ENCODE peak calls at places on chromosomes 7 and 10, in ten cellular contexts. One of them, this sample, is unnamed.

GRCh38 chr7:96901822-96902412 is 103.4 kb upstream of the DLX6 start:
- DNase-seq in hypothalamus: no peak
- DNase-seq in WERI-Rb-1: no peak
- DNase-seq in memory B cell: no peak
- DNase-seq in fibroblast of lung: no peak
- DNase-seq in glomerular endothelial cell: no peak
- DNase-seq in AG04450: no peak
- DNase-seq in AML-193: no peak
- DNase-seq in NT2/D1: no peak
- DNase-seq in ELR: no peak
- DNase-seq in this sample: no peak

GRCh38 chr7:517848-518629 is 1.6 kb downstream of the PDGFA start:
- DNase-seq in hypothalamus: peak; percentile 39
- DNase-seq in WERI-Rb-1: no peak
- DNase-seq in memory B cell: no peak
- DNase-seq in fibroblast of lung: peak; percentile 70
- DNase-seq in glomerular endothelial cell: no peak
- DNase-seq in AG04450: no peak
- DNase-seq in AML-193: no peak
- DNase-seq in NT2/D1: no peak
- DNase-seq in ELR: peak; percentile 66
- DNase-seq in this sample: peak; percentile 44

GRCh38 chr7:108613147-108613948 is 43.7 kb downstream of the DNAJB9 start:
- DNase-seq in hypothalamus: no peak
- DNase-seq in WERI-Rb-1: no peak
- DNase-seq in memory B cell: peak; percentile 56
- DNase-seq in fibroblast of lung: peak; percentile 64
- DNase-seq in glomerular endothelial cell: peak; percentile 36
- DNase-seq in AG04450: no peak
- DNase-seq in AML-193: peak; percentile 42
- DNase-seq in NT2/D1: peak; percentile 43
- DNase-seq in ELR: peak; percentile 56
- DNase-seq in this sample: no peak

GRCh38 chr10:68837626-68838322 is 10.4 kb downstream of the STOX1 start:
- DNase-seq in hypothalamus: no peak
- DNase-seq in WERI-Rb-1: no peak
- DNase-seq in memory B cell: no peak
- DNase-seq in fibroblast of lung: no peak
- DNase-seq in glomerular endothelial cell: no peak
- DNase-seq in AG04450: no peak
- DNase-seq in AML-193: no peak
- DNase-seq in NT2/D1: no peak
- DNase-seq in ELR: no peak
- DNase-seq in this sample: no peak

GRCh38 chr10:3071405-3072198 is 4.3 kb downstream of the PFKP start:
- DNase-seq in hypothalamus: no peak
- DNase-seq in WERI-Rb-1: no peak
- DNase-seq in memory B cell: no peak
- DNase-seq in fibroblast of lung: peak; percentile 71
- DNase-seq in glomerular endothelial cell: peak; percentile 93
- DNase-seq in AG04450: no peak
- DNase-seq in AML-193: no peak
- DNase-seq in NT2/D1: no peak
- DNase-seq in ELR: peak; percentile 93
- DNase-seq in this sample: no peak

GRCh38 chr7:137169282-137169698 is 174.2 kb downstream of the PTN start:
- DNase-seq in hypothalamus: peak; percentile 6
- DNase-seq in WERI-Rb-1: peak; percentile 49
- DNase-seq in memory B cell: no peak
- DNase-seq in fibroblast of lung: peak; percentile 86
- DNase-seq in glomerular endothelial cell: no peak
- DNase-seq in AG04450: peak; percentile 55
- DNase-seq in AML-193: no peak
- DNase-seq in NT2/D1: peak; percentile 81
- DNase-seq in ELR: peak; percentile 68
- DNase-seq in this sample: peak; percentile 63

GRCh38 chr7:140062118-140062527 is 628 bp downstream of the PARP12 start:
- DNase-seq in hypothalamus: no peak
- DNase-seq in WERI-Rb-1: no peak
- DNase-seq in memory B cell: peak; percentile 52
- DNase-seq in fibroblast of lung: no peak
- DNase-seq in glomerular endothelial cell: no peak
- DNase-seq in AG04450: no peak
- DNase-seq in AML-193: no peak
- DNase-seq in NT2/D1: no peak
- DNase-seq in ELR: peak; percentile 25
- DNase-seq in this sample: no peak

GRCh38 chr7:83819911-83820310 is 171.0 kb upstream of the SEMA3E start:
- DNase-seq in hypothalamus: no peak
- DNase-seq in WERI-Rb-1: peak; percentile 27
- DNase-seq in memory B cell: no peak
- DNase-seq in fibroblast of lung: no peak
- DNase-seq in glomerular endothelial cell: no peak
- DNase-seq in AG04450: no peak
- DNase-seq in AML-193: no peak
- DNase-seq in NT2/D1: peak; percentile 3
- DNase-seq in ELR: peak; percentile 6
- DNase-seq in this sample: no peak

GRCh38 chr7:34837316-34837715 is 179.3 kb downstream of the NPSR1 start:
- DNase-seq in hypothalamus: no peak
- DNase-seq in WERI-Rb-1: no peak
- DNase-seq in memory B cell: no peak
- DNase-seq in fibroblast of lung: no peak
- DNase-seq in glomerular endothelial cell: no peak
- DNase-seq in AG04450: no peak
- DNase-seq in AML-193: no peak
- DNase-seq in NT2/D1: no peak
- DNase-seq in ELR: no peak
- DNase-seq in this sample: no peak

GRCh38 chr10:3119796-3120459 is 52.6 kb downstream of the PFKP start:
- DNase-seq in hypothalamus: no peak
- DNase-seq in WERI-Rb-1: peak; percentile 24
- DNase-seq in memory B cell: no peak
- DNase-seq in fibroblast of lung: peak; percentile 20
- DNase-seq in glomerular endothelial cell: no peak
- DNase-seq in AG04450: no peak
- DNase-seq in AML-193: no peak
- DNase-seq in NT2/D1: no peak
- DNase-seq in ELR: peak; percentile 56
- DNase-seq in this sample: no peak

GRCh38 chr10:118562877-118563276 is 32.6 kb downstream of the PRLHR start:
- DNase-seq in hypothalamus: no peak
- DNase-seq in WERI-Rb-1: no peak
- DNase-seq in memory B cell: no peak
- DNase-seq in fibroblast of lung: no peak
- DNase-seq in glomerular endothelial cell: no peak
- DNase-seq in AG04450: no peak
- DNase-seq in AML-193: peak; percentile 11
- DNase-seq in NT2/D1: no peak
- DNase-seq in ELR: no peak
- DNase-seq in this sample: no peak

GRCh38 chr10:123858039-123858740 is 33.4 kb downstream of the CPXM2 start:
- DNase-seq in hypothalamus: no peak
- DNase-seq in WERI-Rb-1: no peak
- DNase-seq in memory B cell: no peak
- DNase-seq in fibroblast of lung: no peak
- DNase-seq in glomerular endothelial cell: no peak
- DNase-seq in AG04450: no peak
- DNase-seq in AML-193: no peak
- DNase-seq in NT2/D1: no peak
- DNase-seq in ELR: peak; percentile 12
- DNase-seq in this sample: no peak

GRCh38 chr10:108112218-108112617 is 947.7 kb upstream of the SORCS1 start:
- DNase-seq in hypothalamus: no peak
- DNase-seq in WERI-Rb-1: no peak
- DNase-seq in memory B cell: no peak
- DNase-seq in fibroblast of lung: no peak
- DNase-seq in glomerular endothelial cell: no peak
- DNase-seq in AG04450: no peak
- DNase-seq in AML-193: no peak
- DNase-seq in NT2/D1: peak; percentile 6
- DNase-seq in ELR: peak; percentile 41
- DNase-seq in this sample: no peak

GRCh38 chr10:99872367-99873162 is 90.1 kb downstream of the ABCC2 start:
- DNase-seq in hypothalamus: no peak
- DNase-seq in WERI-Rb-1: no peak
- DNase-seq in memory B cell: no peak
- DNase-seq in fibroblast of lung: no peak
- DNase-seq in glomerular endothelial cell: no peak
- DNase-seq in AG04450: no peak
- DNase-seq in AML-193: no peak
- DNase-seq in NT2/D1: no peak
- DNase-seq in ELR: peak; percentile 54
- DNase-seq in this sample: no peak

GRCh38 chr7:16684935-16685334 is 39.0 kb downstream of the BZW2 start:
- DNase-seq in hypothalamus: no peak
- DNase-seq in WERI-Rb-1: no peak
- DNase-seq in memory B cell: no peak
- DNase-seq in fibroblast of lung: no peak
- DNase-seq in glomerular endothelial cell: no peak
- DNase-seq in AG04450: no peak
- DNase-seq in AML-193: no peak
- DNase-seq in NT2/D1: no peak
- DNase-seq in ELR: no peak
- DNase-seq in this sample: no peak

GRCh38 chr10:50473756-50474155 is 150.0 kb downstream of the SGMS1 start:
- DNase-seq in hypothalamus: no peak
- DNase-seq in WERI-Rb-1: no peak
- DNase-seq in memory B cell: no peak
- DNase-seq in fibroblast of lung: no peak
- DNase-seq in glomerular endothelial cell: no peak
- DNase-seq in AG04450: no peak
- DNase-seq in AML-193: no peak
- DNase-seq in NT2/D1: no peak
- DNase-seq in ELR: no peak
- DNase-seq in this sample: no peak

GRCh38 chr10:1594372-1595241 is 142.7 kb downstream of the ADARB2 start:
- DNase-seq in hypothalamus: no peak
- DNase-seq in WERI-Rb-1: no peak
- DNase-seq in memory B cell: no peak
- DNase-seq in fibroblast of lung: no peak
- DNase-seq in glomerular endothelial cell: no peak
- DNase-seq in AG04450: no peak
- DNase-seq in AML-193: no peak
- DNase-seq in NT2/D1: no peak
- DNase-seq in ELR: no peak
- DNase-seq in this sample: no peak

GRCh38 chr7:143408686-143409551 is at the start of gene EPHA1:
- DNase-seq in hypothalamus: no peak
- DNase-seq in WERI-Rb-1: no peak
- DNase-seq in memory B cell: peak; percentile 25
- DNase-seq in fibroblast of lung: no peak
- DNase-seq in glomerular endothelial cell: no peak
- DNase-seq in AG04450: no peak
- DNase-seq in AML-193: no peak
- DNase-seq in NT2/D1: peak; percentile 67
- DNase-seq in ELR: no peak
- DNase-seq in this sample: no peak

GRCh38 chr10:89552213-89552612 is 16.8 kb upstream of the SLC16A12 start:
- DNase-seq in hypothalamus: no peak
- DNase-seq in WERI-Rb-1: no peak
- DNase-seq in memory B cell: no peak
- DNase-seq in fibroblast of lung: no peak
- DNase-seq in glomerular endothelial cell: no peak
- DNase-seq in AG04450: no peak
- DNase-seq in AML-193: no peak
- DNase-seq in NT2/D1: no peak
- DNase-seq in ELR: no peak
- DNase-seq in this sample: no peak

GRCh38 chr7:158611541-158611940 is 23.9 kb upstream of the PTPRN2 start:
- DNase-seq in hypothalamus: no peak
- DNase-seq in WERI-Rb-1: no peak
- DNase-seq in memory B cell: no peak
- DNase-seq in fibroblast of lung: no peak
- DNase-seq in glomerular endothelial cell: no peak
- DNase-seq in AG04450: no peak
- DNase-seq in AML-193: no peak
- DNase-seq in NT2/D1: no peak
- DNase-seq in ELR: no peak
- DNase-seq in this sample: no peak

GRCh38 chr10:5493698-5494097 is 5.7 kb downstream of the CALML5 start:
- DNase-seq in hypothalamus: no peak
- DNase-seq in WERI-Rb-1: no peak
- DNase-seq in memory B cell: no peak
- DNase-seq in fibroblast of lung: no peak
- DNase-seq in glomerular endothelial cell: no peak
- DNase-seq in AG04450: no peak
- DNase-seq in AML-193: no peak
- DNase-seq in NT2/D1: no peak
- DNase-seq in ELR: no peak
- DNase-seq in this sample: no peak

GRCh38 chr7:87876759-87877234 is 504 bp downstream of the DBF4 start:
- DNase-seq in hypothalamus: peak; percentile 59
- DNase-seq in WERI-Rb-1: peak; percentile 46
- DNase-seq in memory B cell: no peak
- DNase-seq in fibroblast of lung: peak; percentile 62
- DNase-seq in glomerular endothelial cell: peak; percentile 18
- DNase-seq in AG04450: peak; percentile 6
- DNase-seq in AML-193: peak; percentile 15
- DNase-seq in NT2/D1: peak; percentile 47
- DNase-seq in ELR: peak; percentile 63
- DNase-seq in this sample: peak; percentile 17

GRCh38 chr7:133950856-133951255 is 176.3 kb upstream of the LRGUK start:
- DNase-seq in hypothalamus: no peak
- DNase-seq in WERI-Rb-1: no peak
- DNase-seq in memory B cell: no peak
- DNase-seq in fibroblast of lung: no peak
- DNase-seq in glomerular endothelial cell: no peak
- DNase-seq in AG04450: no peak
- DNase-seq in AML-193: no peak
- DNase-seq in NT2/D1: no peak
- DNase-seq in ELR: no peak
- DNase-seq in this sample: no peak

GRCh38 chr7:151086802-151087246 is 549 bp downstream of the AGAP3 start:
- DNase-seq in hypothalamus: no peak
- DNase-seq in WERI-Rb-1: no peak
- DNase-seq in memory B cell: no peak
- DNase-seq in fibroblast of lung: peak; percentile 37
- DNase-seq in glomerular endothelial cell: no peak
- DNase-seq in AG04450: no peak
- DNase-seq in AML-193: no peak
- DNase-seq in NT2/D1: no peak
- DNase-seq in ELR: peak; percentile 66
- DNase-seq in this sample: no peak

GRCh38 chr7:6168469-6168868 is 104.0 kb downstream of the CYTH3 start:
- DNase-seq in hypothalamus: no peak
- DNase-seq in WERI-Rb-1: no peak
- DNase-seq in memory B cell: no peak
- DNase-seq in fibroblast of lung: no peak
- DNase-seq in glomerular endothelial cell: no peak
- DNase-seq in AG04450: no peak
- DNase-seq in AML-193: no peak
- DNase-seq in NT2/D1: no peak
- DNase-seq in ELR: no peak
- DNase-seq in this sample: no peak

GRCh38 chr7:27899601-27900000 is 159.6 kb downstream of the TAX1BP1 start:
- DNase-seq in hypothalamus: no peak
- DNase-seq in WERI-Rb-1: no peak
- DNase-seq in memory B cell: no peak
- DNase-seq in fibroblast of lung: no peak
- DNase-seq in glomerular endothelial cell: no peak
- DNase-seq in AG04450: no peak
- DNase-seq in AML-193: no peak
- DNase-seq in NT2/D1: no peak
- DNase-seq in ELR: peak; percentile 11
- DNase-seq in this sample: no peak

GRCh38 chr10:58531084-58531695 is 18.5 kb downstream of the BICC1 start:
- DNase-seq in hypothalamus: no peak
- DNase-seq in WERI-Rb-1: peak; percentile 68
- DNase-seq in memory B cell: peak; percentile 30
- DNase-seq in fibroblast of lung: peak; percentile 76
- DNase-seq in glomerular endothelial cell: peak; percentile 33
- DNase-seq in AG04450: no peak
- DNase-seq in AML-193: peak; percentile 32
- DNase-seq in NT2/D1: peak; percentile 62
- DNase-seq in ELR: peak; percentile 78
- DNase-seq in this sample: peak; percentile 23

GRCh38 chr7:90483236-90483635 is 13.8 kb downstream of the PTTG1IP2 start:
- DNase-seq in hypothalamus: no peak
- DNase-seq in WERI-Rb-1: no peak
- DNase-seq in memory B cell: no peak
- DNase-seq in fibroblast of lung: no peak
- DNase-seq in glomerular endothelial cell: no peak
- DNase-seq in AG04450: no peak
- DNase-seq in AML-193: no peak
- DNase-seq in NT2/D1: no peak
- DNase-seq in ELR: peak; percentile 15
- DNase-seq in this sample: no peak

This sample was measured in caudate nucleus.